ENCODE peak calls at places on chromosome 21, in nine cellular contexts. G is body of pancreas, E is stomach, X is esophagus squamous epithelium, W is NB4, C is gastrocnemius medialis, S is tibial nerve, Q is ovary, D is adrenal gland. R is an unnamed sample.

GRCh38 chr21:39317134-39318090 is 4.0 kb upstream of the BRWD1 start:
- DNase-seq in G (no peak), E (no peak), X (no peak), W (peak), C (no peak), S (no peak), Q (no peak), D (no peak), R (no peak)

GRCh38 chr21:34728479-34728878 is 59.7 kb downstream of the CLIC6 start:
- DNase-seq in G (peak), E (peak), X (no peak), W (no peak), C (no peak), S (no peak), Q (no peak), D (no peak), R (no peak)

GRCh38 chr21:41222247-41223068 is 54.5 kb downstream of the BACE2 start:
- DNase-seq in G (no peak), E (no peak), X (no peak), W (no peak), C (no peak), S (no peak), Q (no peak), D (no peak), R (no peak)

GRCh38 chr21:43209575-43210453 is 41.0 kb downstream of the CRYAA start:
- DNase-seq in G (no peak), E (no peak), X (no peak), W (no peak), C (no peak), S (peak), Q (no peak), D (peak), R (peak)

GRCh38 chr21:46051379-46051770 is 46.5 kb upstream of the COL6A2 start:
- DNase-seq in G (no peak), E (no peak), X (no peak), W (no peak), C (no peak), S (no peak), Q (no peak), D (no peak), R (no peak)

GRCh38 chr21:30206551-30207251 is 9.2 kb downstream of the CLDN8 start:
- DNase-seq in G (no peak), E (no peak), X (no peak), W (no peak), C (no peak), S (no peak), Q (no peak), D (no peak), R (no peak)

GRCh38 chr21:37717534-37717933 is 198.7 kb downstream of the KCNJ6 start:
- DNase-seq in G (no peak), E (no peak), X (no peak), W (no peak), C (no peak), S (no peak), Q (no peak), D (no peak), R (no peak)

GRCh38 chr21:27831821-27832569 is 865.1 kb upstream of the ADAMTS5 start:
- DNase-seq in G (no peak), E (no peak), X (no peak), W (no peak), C (no peak), S (no peak), Q (no peak), D (no peak), R (no peak)

GRCh38 chr21:43740497-43741156 is 21.7 kb downstream of the PDXK start:
- DNase-seq in G (peak), E (peak), X (no peak), W (no peak), C (no peak), S (peak), Q (peak), D (peak), R (peak)

GRCh38 chr21:41616063-41616591 is 108.2 kb upstream of the TMPRSS2 start:
- DNase-seq in G (no peak), E (no peak), X (no peak), W (no peak), C (peak), S (no peak), Q (no peak), D (no peak), R (peak)

GRCh38 chr21:22020221-22020620 is 1022.0 kb downstream of the NCAM2 start:
- DNase-seq in G (no peak), E (no peak), X (no peak), W (no peak), C (no peak), S (no peak), Q (no peak), D (no peak), R (no peak)

GRCh38 chr21:26964379-26964778 is 2.5 kb downstream of the ADAMTS5 start:
- DNase-seq in G (peak), E (peak), X (no peak), W (no peak), C (peak), S (peak), Q (peak), D (no peak), R (no peak)

GRCh38 chr21:26148834-26149354 is 21.7 kb downstream of the APP start:
- DNase-seq in G (no peak), E (no peak), X (no peak), W (no peak), C (no peak), S (no peak), Q (no peak), D (no peak), R (no peak)

GRCh38 chr21:35475006-35475405 is 425.9 kb upstream of the RUNX1 start:
- DNase-seq in G (no peak), E (no peak), X (no peak), W (peak), C (no peak), S (no peak), Q (no peak), D (no peak), R (no peak)

GRCh38 chr21:45863751-45864150 is 117.8 kb upstream of the COL6A1 start:
- DNase-seq in G (no peak), E (no peak), X (no peak), W (no peak), C (no peak), S (no peak), Q (no peak), D (peak), R (no peak)

GRCh38 chr21:31663584-31664249 is 4.2 kb downstream of the SOD1 start:
- DNase-seq in G (no peak), E (no peak), X (no peak), W (no peak), C (no peak), S (no peak), Q (no peak), D (no peak), R (no peak)
- TF ChIP-seq POLR2A in G (no peak), E (no peak), X (no peak), W (no peak), C (no peak), S (no peak), Q (no peak), D (no peak), R (no peak)

DNA sequence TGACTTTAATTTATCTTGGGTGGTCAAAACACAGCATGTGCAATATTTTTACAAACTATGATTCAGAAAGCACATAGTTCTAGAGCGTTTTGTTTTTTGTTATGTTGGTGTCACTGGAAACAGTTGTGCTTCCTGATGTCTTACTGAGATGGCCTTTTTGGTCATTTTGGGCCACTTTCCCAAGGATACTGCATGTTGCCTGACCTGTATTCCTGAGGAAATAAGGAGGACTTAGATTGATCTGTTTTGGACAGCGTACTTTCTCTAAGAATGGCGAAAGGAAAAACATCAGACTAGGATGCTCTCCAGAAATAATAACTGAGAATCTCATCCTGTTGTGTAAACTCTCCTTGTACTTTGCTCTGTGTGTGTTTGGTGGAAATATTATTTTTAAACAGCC is 451.2 kb downstream of the USP25 start:
- DNase-seq in G (no peak), E (no peak), X (no peak), W (no peak), C (no peak), S (no peak), Q (no peak), D (peak), R (no peak)
- TF ChIP-seq POLR2A in G (no peak), E (no peak), X (no peak), W (no peak), C (no peak), S (no peak), Q (no peak), D (no peak), R (no peak)

DNA sequence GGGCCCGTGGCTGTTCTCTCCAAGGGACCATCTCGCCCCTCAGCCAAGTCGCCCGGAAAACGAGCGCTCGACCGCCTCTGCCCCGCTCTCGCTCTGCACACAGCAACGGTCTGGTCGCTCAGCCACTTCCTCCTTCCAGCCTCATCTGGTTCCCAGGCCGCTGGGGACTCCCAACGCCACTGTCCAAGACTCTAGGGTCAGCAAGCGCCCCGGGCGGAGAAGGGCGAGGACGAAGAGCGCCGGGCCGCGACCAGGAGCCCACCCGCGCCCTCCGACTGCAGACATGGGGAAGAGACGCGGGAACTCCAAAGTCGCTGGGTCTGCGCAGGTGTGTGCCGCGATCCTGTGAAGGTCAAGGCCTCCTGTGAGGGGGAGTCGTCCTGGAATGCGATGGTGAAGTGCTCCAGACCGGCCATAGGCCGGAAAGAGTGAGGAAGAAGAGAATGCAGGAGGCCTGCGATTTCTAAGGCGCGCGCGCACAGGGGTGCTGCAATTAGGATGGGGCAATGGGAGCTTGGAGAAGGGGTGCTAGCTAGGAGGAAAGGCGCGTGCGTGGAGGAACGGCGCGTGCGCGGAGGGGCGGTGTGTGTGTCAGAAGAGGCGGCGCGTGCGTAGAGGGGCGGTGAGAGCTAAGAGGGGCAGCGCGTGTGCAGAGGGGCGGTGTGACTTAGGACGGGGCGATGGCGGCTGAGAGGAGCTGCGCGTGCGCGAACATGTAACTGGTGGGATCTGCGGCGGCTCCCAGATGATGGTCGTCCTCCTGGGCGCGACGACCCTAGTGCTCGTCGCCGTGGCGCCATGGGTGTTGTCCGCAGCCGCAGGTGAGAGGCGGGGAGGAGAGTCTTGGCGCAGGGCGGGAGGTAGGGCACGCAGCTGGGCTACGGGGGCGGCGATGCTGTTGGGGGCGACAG is at the start of gene IFNAR1:
- DNase-seq in G (peak), E (peak), X (peak), W (peak), C (peak), S (peak), Q (peak), D (peak), R (peak)
- TF ChIP-seq POLR2A in G (peak), E (no peak), X (peak), W (peak), C (peak), S (peak), Q (peak), D (peak), R (peak)

GRCh38 chr21:14382835-14383595 is at the start of gene HSPA13:
- DNase-seq in G (peak), E (peak), X (peak), W (peak), C (peak), S (peak), Q (peak), D (peak), R (peak)

GRCh38 chr21:14384453-14384852 is 1.5 kb upstream of the HSPA13 start:
- DNase-seq in G (no peak), E (no peak), X (no peak), W (no peak), C (no peak), S (no peak), Q (no peak), D (no peak), R (no peak)

GRCh38 chr21:14382486-14382834 is 486 bp downstream of the HSPA13 start:
- DNase-seq in G (peak), E (no peak), X (no peak), W (no peak), C (no peak), S (no peak), Q (no peak), D (no peak), R (peak)

GRCh38 chr21:14388282-14388681 is 5.3 kb upstream of the HSPA13 start:
- DNase-seq in G (no peak), E (no peak), X (no peak), W (no peak), C (no peak), S (no peak), Q (no peak), D (no peak), R (no peak)

DNA sequence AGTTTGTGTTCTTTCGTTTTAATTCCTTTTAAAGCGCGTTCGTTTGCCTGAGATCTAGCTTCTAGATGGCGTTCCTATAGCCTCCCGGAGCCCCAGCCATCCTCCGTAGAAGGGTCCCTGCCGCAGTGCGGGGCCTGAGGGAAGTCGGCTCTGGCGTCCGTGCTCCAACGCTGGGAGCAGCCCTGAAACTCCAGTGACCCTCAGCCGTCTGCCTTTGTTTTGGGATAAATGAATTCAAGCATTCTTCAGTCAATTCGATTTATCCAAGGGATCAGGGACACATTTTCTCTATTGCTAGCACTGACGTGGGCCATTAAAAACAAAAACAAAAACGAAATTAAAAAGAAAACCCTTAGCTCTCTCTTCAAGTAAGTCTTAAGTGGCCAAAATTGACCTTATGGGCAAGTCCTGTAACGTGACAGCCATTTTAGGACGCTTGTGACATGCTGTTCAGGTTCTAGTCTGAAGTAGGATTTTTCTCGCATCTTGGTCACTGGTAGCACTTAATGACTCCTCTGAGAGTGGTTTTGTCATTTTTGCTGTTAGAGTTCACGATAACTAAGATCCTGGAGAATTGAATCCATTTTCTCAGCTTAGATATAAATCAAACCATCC is 757 bp upstream of the HSPA13 start:
- DNase-seq in G (no peak), E (no peak), X (no peak), W (peak), C (no peak), S (no peak), Q (no peak), D (peak), R (no peak)
- TF ChIP-seq POLR2A in G (no peak), E (no peak), X (no peak), W (peak), C (no peak), S (no peak), Q (no peak), D (peak), R (no peak)